ENCODE peak calls at places on chromosomes 5 and 9, in nine cellular contexts. X, R, A, Y, K, T, H, D and L are unnamed samples.

GRCh38 chr5:91072891-91073290 is 310.2 kb downstream of the ARRDC3 start:
- DNase-seq in K (no peak), H (no peak), T (no peak), X (no peak), Y (no peak), A (no peak), D (peak; percentile 49), R (peak; percentile 36), L (peak; percentile 62)

GRCh38 chr5:44774279-44774880 is 34.4 kb upstream of the MRPS30 start:
- DNase-seq in D (peak; percentile 6), A (no peak), Y (no peak), X (no peak), T (no peak), K (no peak), H (no peak), R (peak; percentile 62), L (peak; percentile 55)

GRCh38 chr5:6723122-6723885 is 10.1 kb downstream of the TENT4A start:
- DNase-seq in X (no peak), T (no peak), H (no peak), A (no peak), D (no peak), R (no peak), Y (no peak), K (no peak), L (no peak)

GRCh38 chr5:9712506-9713285 is 82.5 kb upstream of the TAS2R1 start:
- DNase-seq in Y (no peak), A (no peak), D (peak; percentile 90), K (no peak), X (no peak), T (no peak), H (no peak), R (peak; percentile 62), L (peak; percentile 95)

GRCh38 chr5:120843390-120843980 is 379.4 kb downstream of the PRR16 start:
- DNase-seq in A (no peak), Y (no peak), K (no peak), R (no peak), T (no peak), H (no peak), X (no peak), D (no peak), L (no peak)

GRCh38 chr9:116774421-116774820 is 87.3 kb downstream of the TRIM32 start:
- DNase-seq in D (no peak), T (no peak), X (no peak), H (no peak), Y (no peak), K (no peak), A (no peak), R (no peak), L (no peak)

GRCh38 chr5:40834391-40834848 is 602 bp downstream of the RPL37 start:
- DNase-seq in H (no peak), D (no peak), K (no peak), T (peak; percentile 53), A (peak; percentile 9), Y (no peak), X (no peak), R (peak; percentile 35), L (no peak)

GRCh38 chr9:86626802-86627201 is 272.6 kb upstream of the TUT7 start:
- DNase-seq in K (no peak), D (no peak), H (no peak), A (no peak), X (no peak), Y (no peak), R (no peak), T (no peak), L (no peak)

GRCh38 chr5:33491941-33492340 is 51.2 kb downstream of the TARS1 start:
- DNase-seq in Y (no peak), D (peak; percentile 4), A (no peak), X (no peak), T (no peak), H (no peak), K (no peak), R (peak; percentile 12), L (peak; percentile 19)

GRCh38 chr9:32045513-32045912 is 338.9 kb upstream of the ACO1 start:
- DNase-seq in T (no peak), X (no peak), Y (no peak), D (no peak), R (no peak), A (no peak), K (no peak), H (no peak), L (no peak)

GRCh38 chr5:76585783-76586217 is 37.4 kb downstream of the F2RL2 start:
- DNase-seq in R (no peak), Y (no peak), K (no peak), X (no peak), A (no peak), T (no peak), H (no peak), D (no peak), L (no peak)

GRCh38 chr5:24401767-24402166 is 243.0 kb downstream of the CDH10 start:
- DNase-seq in D (no peak), K (no peak), T (no peak), H (no peak), R (peak; percentile 17), A (no peak), X (no peak), Y (no peak), L (no peak)

GRCh38 chr9:69874301-69875060 is 53.9 kb downstream of the CFAP95 start:
- DNase-seq in D (no peak), X (no peak), T (no peak), H (no peak), Y (no peak), K (no peak), R (peak; percentile 30), A (no peak), L (peak; percentile 30)

GRCh38 chr5:73485715-73486114 is 12.5 kb upstream of the BTF3 start:
- DNase-seq in D (peak; percentile 18), Y (no peak), H (no peak), K (no peak), T (no peak), X (no peak), R (no peak), A (no peak), L (no peak)

GRCh38 chr9:131621551-131622321 is 76.4 kb downstream of the PRRT1B start:
- DNase-seq in A (no peak), R (no peak), H (no peak), Y (no peak), K (no peak), X (peak; percentile 81), T (peak; percentile 80), D (no peak), L (no peak)

GRCh38 chr5:78753093-78753531 is 104.5 kb upstream of the LHFPL2 start:
- DNase-seq in T (no peak), Y (no peak), H (no peak), K (no peak), R (peak; percentile 66), D (no peak), X (no peak), A (no peak), L (no peak)

GRCh38 chr9:120369608-120370220 is 210.3 kb downstream of the CDK5RAP2 start:
- DNase-seq in K (no peak), A (no peak), T (peak; percentile 9), H (no peak), X (no peak), D (no peak), Y (no peak), R (peak; percentile 17), L (no peak)

GRCh38 chr9:14383296-14383695 is 69.4 kb upstream of the NFIB start:
- DNase-seq in R (peak; percentile 61), K (no peak), A (peak; percentile 21), D (no peak), H (no peak), Y (no peak), X (no peak), T (no peak), L (no peak)

GRCh38 chr5:174326372-174326771 is 280.9 kb downstream of the NSG2 start:
- DNase-seq in Y (no peak), X (no peak), K (no peak), R (no peak), H (no peak), A (no peak), D (no peak), T (no peak), L (no peak)

DNA sequence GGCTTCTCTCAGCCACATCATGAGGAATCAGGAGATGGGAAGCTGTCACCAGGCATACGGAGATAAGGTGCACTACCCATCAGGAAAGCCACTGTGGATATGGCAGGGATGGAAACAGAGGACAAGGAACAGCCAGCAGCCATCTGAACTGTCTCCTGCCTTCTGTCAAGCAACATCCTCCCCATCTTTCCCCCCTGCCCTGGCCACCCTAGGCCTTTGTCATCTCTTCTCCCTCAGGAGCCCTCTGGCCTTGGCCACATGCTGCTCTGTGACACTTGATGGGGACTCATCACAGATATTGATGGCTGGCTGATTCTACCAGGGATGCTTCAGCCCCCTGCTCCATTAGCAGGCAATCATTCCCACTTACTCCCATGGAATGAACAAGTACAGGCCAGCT is 21.1 kb upstream of the MEIKIN start:
- DNase-seq in H (no peak), R (no peak), A (no peak), K (no peak), T (no peak), D (no peak), Y (no peak), X (no peak), L (no peak)
- TF ChIP-seq CTCF in H (no peak), R (no peak), A (no peak), K (no peak), T (no peak), D (no peak), Y (no peak), X (no peak), L (no peak)

GRCh38 chr5:132283423-132284043 is 10.7 kb upstream of the SLC22A4 start:
- DNase-seq in K (no peak), A (no peak), X (no peak), D (no peak), R (peak; percentile 67), Y (no peak), T (no peak), H (no peak), L (peak; percentile 54)
- TF ChIP-seq CTCF in K (peak; percentile 58), A (peak; percentile 49), X (peak; percentile 47), D (peak; percentile 67), R (peak; percentile 61), Y (no peak), T (peak; percentile 27), H (peak; percentile 58), L (peak; percentile 79)

DNA sequence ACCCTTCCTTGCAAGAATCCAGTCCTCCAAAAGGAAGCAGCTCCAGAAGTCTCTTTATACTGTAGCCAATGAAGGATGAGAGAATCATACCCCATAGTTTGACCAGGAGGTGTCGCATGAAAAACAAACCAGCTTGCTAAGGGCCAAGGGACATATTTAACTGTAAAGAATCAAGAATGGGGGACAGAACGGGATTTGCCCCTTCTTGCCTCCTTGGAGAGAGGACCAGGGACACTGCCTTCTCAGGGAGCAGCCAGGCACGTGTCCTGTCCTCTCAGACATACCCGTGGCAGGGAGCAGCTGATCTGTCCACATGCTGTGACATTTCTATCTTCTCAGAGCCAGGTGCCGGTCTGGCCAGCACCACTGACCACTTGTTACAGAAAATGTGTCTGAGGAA is 11.7 kb downstream of the PRUNE2 start:
- DNase-seq in R (no peak), D (no peak), T (no peak), K (no peak), H (no peak), Y (no peak), A (no peak), X (no peak), L (no peak)
- TF ChIP-seq CTCF in R (no peak), D (no peak), T (no peak), K (no peak), H (no peak), Y (no peak), A (no peak), X (no peak), L (no peak)

DNA sequence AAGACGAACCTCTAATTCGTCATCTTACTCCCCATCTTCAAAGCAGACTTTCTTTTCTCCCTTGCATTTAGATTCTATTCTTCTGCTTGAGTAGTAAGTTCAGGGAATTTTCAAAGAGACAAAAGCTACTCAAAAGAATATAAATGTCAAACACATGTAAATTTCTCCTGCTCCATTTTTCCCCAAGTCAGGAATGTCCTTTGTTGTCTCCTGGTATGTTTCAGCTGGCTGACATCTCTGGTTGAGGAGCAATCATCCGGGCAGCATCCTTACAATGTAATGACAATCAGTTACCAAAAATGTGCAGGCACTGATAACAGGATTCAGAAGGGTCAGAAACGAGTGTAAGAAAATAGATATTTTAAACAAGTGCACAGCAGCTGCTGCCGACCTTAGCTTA is 47.6 kb upstream of the PPP1R2B start:
- DNase-seq in T (no peak), Y (no peak), K (no peak), X (no peak), D (no peak), H (no peak), R (no peak), A (no peak), L (no peak)
- TF ChIP-seq CTCF in T (no peak), Y (no peak), K (no peak), X (no peak), D (no peak), H (no peak), R (no peak), A (no peak), L (no peak)